ENCODE peak calls at places on chromosomes 4 and X, in five cellular contexts. J is Peyer's patch, T is uterus, S is suprapubic skin, Q is endothelial cell of umbilical vein. I is an unnamed sample.

GRCh38 chr4:133402616-133403015 is 253.5 kb downstream of the PCDH10 start:
- DNase-seq in J (no peak), T (no peak), S (no peak), Q (no peak), I (no peak)

GRCh38 chrX:132505116-132505515 is 16.3 kb upstream of the MBNL3 start:
- DNase-seq in J (no peak), T (no peak), S (no peak), Q (no peak), I (no peak)

GRCh38 chr4:38387819-38388218 is 276.2 kb upstream of the KLF3 start:
- DNase-seq in J (no peak), T (no peak), S (no peak), Q (no peak), I (no peak)

GRCh38 chr4:20512053-20512810 is 188.0 kb upstream of the PACRGL start:
- DNase-seq in J (no peak), T (no peak), S (no peak), Q (peak; percentile 95), I (no peak)

GRCh38 chr4:105924341-105924740 is 29.1 kb downstream of the NPNT start:
- DNase-seq in J (no peak), T (no peak), S (no peak), Q (no peak), I (no peak)

GRCh38 chr4:119209077-119209476 is 3.4 kb upstream of the USP53 start:
- DNase-seq in J (no peak), T (no peak), S (no peak), Q (peak; percentile 83), I (no peak)

GRCh38 chr4:154741877-154742851 is 1.6 kb upstream of the LRAT start:
- DNase-seq in J (no peak), T (no peak), S (no peak), Q (no peak), I (no peak)

GRCh38 chr4:37978509-37978908 is 18.3 kb downstream of the PTTG2 start:
- DNase-seq in J (no peak), T (no peak), S (no peak), Q (no peak), I (no peak)

GRCh38 chr4:173332963-173333657 is 1.0 kb downstream of the HMGB2 start:
- DNase-seq in J (no peak), T (no peak), S (no peak), Q (peak; percentile 45), I (no peak)

GRCh38 chrX:46327229-46328081 is 217.8 kb downstream of the ZNF674 start:
- DNase-seq in J (peak; percentile 52), T (no peak), S (no peak), Q (peak; percentile 68), I (no peak)

DNA sequence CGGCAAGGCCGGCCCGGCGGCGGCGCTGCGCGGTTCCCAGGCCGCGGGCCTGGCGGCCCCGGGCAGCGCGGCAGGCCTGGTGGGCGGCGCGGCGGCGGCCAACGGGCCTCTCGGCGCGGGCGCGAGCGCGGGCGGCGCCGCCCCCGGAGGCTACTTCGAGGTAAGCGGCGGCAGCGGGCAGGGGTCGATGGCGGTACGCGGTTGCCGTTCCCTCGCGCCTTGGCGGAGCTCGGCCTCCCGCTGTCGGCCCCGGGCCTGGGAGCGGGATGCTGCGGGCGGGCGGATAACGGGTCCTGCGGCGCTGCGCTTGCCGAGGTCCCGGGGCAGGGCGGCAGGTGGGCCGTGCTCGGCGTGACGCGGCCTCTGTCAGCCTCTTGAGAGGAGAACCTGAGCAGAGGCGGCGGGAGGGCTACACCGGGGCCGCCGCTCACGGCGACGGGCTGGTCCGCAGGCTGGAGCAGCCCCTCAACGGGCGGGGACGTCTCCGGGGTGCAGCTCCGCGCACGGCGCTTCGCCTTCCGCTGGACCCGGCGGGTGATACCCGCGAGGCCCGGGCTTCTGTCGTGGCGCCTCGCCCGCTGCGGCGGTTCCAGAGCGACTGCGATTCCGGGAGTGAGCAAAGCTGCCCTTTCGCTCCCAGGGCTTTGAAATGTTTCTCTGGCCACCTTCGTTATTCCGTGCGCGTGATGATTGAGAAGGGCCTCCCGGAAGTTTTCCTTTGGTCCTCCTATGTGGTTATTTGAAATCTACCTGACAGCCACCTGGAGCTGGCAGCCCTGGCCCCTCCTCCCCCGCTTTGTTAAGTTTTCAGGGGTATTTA is 774 bp downstream of the FAM193A start:
- DNase-seq in J (peak; percentile 69), T (peak; percentile 29), S (peak; percentile 77), Q (peak; percentile 59), I (no peak)
- TF ChIP-seq POLR2A in J (peak; percentile 44), T (no peak), S (no peak), Q (peak; percentile 27), I (no peak)

GRCh38 chr4:6986067-6986780 is 56.9 kb upstream of the TADA2B start:
- DNase-seq in J (no peak), T (peak; percentile 51), S (no peak), Q (peak; percentile 73), I (no peak)

GRCh38 chr4:6984611-6985115 is 58.5 kb upstream of the TADA2B start:
- DNase-seq in J (no peak), T (no peak), S (no peak), Q (no peak), I (no peak)

GRCh38 chr4:6987566-6987920 is 55.6 kb upstream of the TADA2B start:
- DNase-seq in J (no peak), T (no peak), S (no peak), Q (no peak), I (no peak)

GRCh38 chr4:6988016-6988715 is 55.0 kb upstream of the TADA2B start:
- DNase-seq in J (no peak), T (no peak), S (no peak), Q (no peak), I (no peak)

DNA sequence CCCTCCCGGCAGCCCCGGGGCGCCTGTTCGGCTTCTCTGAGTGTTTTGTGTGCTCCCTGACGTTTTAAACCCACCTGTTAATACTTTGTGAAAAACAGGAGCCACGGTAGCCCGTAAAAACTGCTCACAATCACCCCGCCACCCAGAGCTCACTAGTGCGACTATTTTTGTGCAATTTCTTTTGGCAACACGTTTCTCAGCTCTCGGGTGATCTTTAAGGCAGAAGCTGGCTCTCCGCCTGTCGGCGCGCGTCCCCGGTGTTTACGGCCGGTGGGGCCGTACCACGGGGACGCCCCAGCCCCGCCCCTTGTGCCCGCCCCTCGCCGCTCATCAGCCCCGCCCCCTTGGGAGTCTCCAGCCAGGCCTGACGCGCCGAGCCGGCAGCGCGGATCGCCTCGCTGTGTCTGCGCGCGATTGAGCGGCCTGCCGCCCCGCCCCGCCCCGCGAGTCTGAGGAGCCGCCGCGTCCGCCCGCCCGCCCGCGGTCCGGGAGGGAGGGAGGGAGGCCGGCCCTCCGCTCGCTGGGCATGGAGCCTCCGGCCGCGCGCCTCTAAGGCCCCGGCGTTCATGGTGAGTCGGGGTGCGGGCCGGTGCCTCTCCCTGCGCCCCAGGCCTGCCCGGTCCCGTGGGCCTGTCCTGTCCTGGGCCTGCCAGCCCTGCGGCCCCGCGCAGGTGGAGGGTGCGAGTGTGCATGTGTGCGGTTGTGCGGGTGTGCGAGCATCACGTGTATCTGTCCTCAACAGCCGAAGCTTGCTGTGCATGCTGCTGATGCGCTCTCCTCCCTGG is 56.2 kb upstream of the TADA2B start:
- DNase-seq in J (peak; percentile 97), T (peak; percentile 94), S (peak; percentile 96), Q (peak; percentile 92), I (peak; percentile 53)
- TF ChIP-seq POLR2A in J (peak; percentile 79), T (peak; percentile 78), S (peak; percentile 72), Q (peak; percentile 87), I (no peak)

DNA sequence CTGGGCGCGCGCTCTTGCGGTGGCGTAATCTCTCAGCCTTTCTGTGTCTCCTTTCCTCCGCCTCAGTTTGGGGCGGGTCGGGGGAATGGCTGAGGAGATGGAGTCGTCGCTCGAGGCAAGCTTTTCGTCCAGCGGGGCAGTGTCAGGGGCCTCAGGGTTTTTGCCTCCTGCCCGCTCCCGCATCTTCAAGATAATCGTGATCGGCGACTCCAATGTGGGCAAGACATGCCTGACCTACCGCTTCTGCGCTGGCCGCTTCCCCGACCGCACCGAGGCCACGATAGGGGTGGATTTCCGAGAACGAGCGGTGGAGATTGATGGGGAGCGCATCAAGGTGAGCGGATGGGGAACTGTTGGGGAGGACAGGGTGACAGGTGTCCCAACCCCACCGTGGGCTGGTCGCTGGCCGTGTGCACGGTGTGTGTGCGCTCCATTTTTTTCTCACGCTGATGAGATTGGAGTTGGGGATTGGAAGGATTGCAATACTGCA is at the start of gene RAB33B:
- DNase-seq in J (no peak), T (no peak), S (peak; percentile 95), Q (no peak), I (no peak)
- TF ChIP-seq POLR2A in J (peak; percentile 83), T (peak; percentile 79), S (peak; percentile 61), Q (no peak), I (peak; percentile 93)

DNA sequence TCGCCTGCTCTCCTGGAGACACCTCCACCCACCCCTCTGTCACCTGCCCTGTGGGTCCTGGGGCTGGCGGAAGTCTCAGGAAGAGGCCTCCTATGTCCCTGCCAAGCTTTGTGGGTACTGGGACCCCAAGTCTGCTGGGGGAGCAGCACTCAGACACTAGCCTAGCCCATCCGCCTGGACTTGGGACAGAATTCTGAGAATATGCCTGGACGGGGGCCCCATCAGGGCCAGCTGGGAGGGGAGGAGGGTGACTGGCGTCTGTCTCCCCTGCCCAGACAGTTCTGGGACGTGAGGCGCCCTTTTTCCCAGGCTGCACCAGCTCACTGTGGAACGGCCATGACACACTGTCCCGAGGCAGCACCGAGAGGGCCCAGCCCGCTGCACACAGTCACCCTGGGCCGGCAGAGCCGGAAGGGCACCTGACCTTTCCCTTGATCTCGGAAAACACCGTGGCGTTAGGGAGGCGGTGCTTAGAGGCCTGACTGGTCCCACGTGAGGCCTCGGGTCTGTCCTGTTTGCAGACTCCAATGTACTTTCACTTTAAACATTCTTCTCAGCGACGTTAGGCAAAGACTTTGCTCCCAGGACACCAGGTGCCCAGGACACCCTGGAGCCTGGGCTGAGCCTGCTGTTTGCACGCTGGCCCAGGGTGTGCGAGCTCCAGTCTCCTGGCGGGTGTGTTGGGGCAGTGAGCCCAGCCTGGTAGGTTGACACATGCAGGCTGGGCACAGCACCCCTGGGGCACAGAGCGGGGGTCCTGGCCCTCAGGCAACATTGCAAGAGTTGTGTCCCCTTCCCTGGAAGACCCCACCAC is 700 bp downstream of the SLC26A1 start:
- DNase-seq in J (peak; percentile 92), T (no peak), S (no peak), Q (peak; percentile 61), I (no peak)
- TF ChIP-seq POLR2A in J (peak; percentile 83), T (no peak), S (no peak), Q (no peak), I (no peak)

GRCh38 chr4:74375824-74376426 is 11.0 kb downstream of the EREG start:
- DNase-seq in J (peak; percentile 77), T (no peak), S (no peak), Q (no peak), I (no peak)

GRCh38 chr4:74374128-74374527 is 9.2 kb downstream of the EREG start:
- DNase-seq in J (no peak), T (no peak), S (no peak), Q (no peak), I (no peak)

GRCh38 chr4:74377714-74378113 is 12.8 kb downstream of the EREG start:
- DNase-seq in J (no peak), T (no peak), S (no peak), Q (no peak), I (no peak)

GRCh38 chr4:74376888-74377483 is 12.0 kb downstream of the EREG start:
- DNase-seq in J (no peak), T (no peak), S (no peak), Q (peak; percentile 67), I (no peak)

GRCh38 chr4:74374561-74375327 is 9.8 kb downstream of the EREG start:
- DNase-seq in J (peak; percentile 73), T (no peak), S (no peak), Q (peak; percentile 14), I (no peak)
- TF ChIP-seq POLR2A in J (no peak), T (no peak), S (no peak), Q (no peak), I (no peak)

I was measured in esophagus squamous epithelium.